ENCODE peak calls at places on chromosomes 3 and 15, in six cellular contexts. One of them, this sample, is unnamed.

GRCh38 chr3:71046791-71047190 is 536.7 kb downstream of the FOXP1 start:
- DNase-seq in amniotic epithelial cell: no peak
- DNase-seq in AG10803: no peak
- DNase-seq in stimulated activated CD8-positive, alpha-beta memory T cell treated with anti-CD3 and anti-CD28 coated beads, Interleukin-4, amount 100 ng/mL, for 24 hours: no peak
- DNase-seq in CD4-positive, alpha-beta T cell: no peak
- DNase-seq in GM23248: no peak
- DNase-seq in this sample: no peak

GRCh38 chr15:40347559-40348470 is 3.0 kb upstream of the PHGR1 start:
- DNase-seq in CD4-positive, alpha-beta T cell: no peak
- DNase-seq in amniotic epithelial cell: no peak
- DNase-seq in AG10803: no peak
- DNase-seq in stimulated activated CD8-positive, alpha-beta memory T cell treated with anti-CD3 and anti-CD28 coated beads, Interleukin-4, amount 100 ng/mL, for 24 hours: no peak
- DNase-seq in GM23248: no peak
- DNase-seq in this sample: no peak

GRCh38 chr3:111596328-111596727 is 1.2 kb upstream of the ZBED2 start:
- DNase-seq in CD4-positive, alpha-beta T cell: no peak
- DNase-seq in AG10803: no peak
- DNase-seq in GM23248: no peak
- DNase-seq in stimulated activated CD8-positive, alpha-beta memory T cell treated with anti-CD3 and anti-CD28 coated beads, Interleukin-4, amount 100 ng/mL, for 24 hours: no peak
- DNase-seq in amniotic epithelial cell: no peak
- DNase-seq in this sample: no peak

GRCh38 chr3:150110097-150110496 is 139.4 kb upstream of the PFN2 start:
- DNase-seq in amniotic epithelial cell: no peak
- DNase-seq in GM23248: no peak
- DNase-seq in CD4-positive, alpha-beta T cell: no peak
- DNase-seq in stimulated activated CD8-positive, alpha-beta memory T cell treated with anti-CD3 and anti-CD28 coated beads, Interleukin-4, amount 100 ng/mL, for 24 hours: no peak
- DNase-seq in AG10803: no peak
- DNase-seq in this sample: no peak

GRCh38 chr3:119206611-119207511 is 33.5 kb downstream of the UPK1B start:
- DNase-seq in stimulated activated CD8-positive, alpha-beta memory T cell treated with anti-CD3 and anti-CD28 coated beads, Interleukin-4, amount 100 ng/mL, for 24 hours: no peak
- DNase-seq in AG10803: no peak
- DNase-seq in CD4-positive, alpha-beta T cell: no peak
- DNase-seq in amniotic epithelial cell: no peak
- DNase-seq in GM23248: peak; percentile 20
- DNase-seq in this sample: no peak

GRCh38 chr3:170324962-170325361 is 32.6 kb upstream of the SKIL start:
- DNase-seq in amniotic epithelial cell: no peak
- DNase-seq in GM23248: no peak
- DNase-seq in CD4-positive, alpha-beta T cell: no peak
- DNase-seq in AG10803: no peak
- DNase-seq in stimulated activated CD8-positive, alpha-beta memory T cell treated with anti-CD3 and anti-CD28 coated beads, Interleukin-4, amount 100 ng/mL, for 24 hours: no peak
- DNase-seq in this sample: no peak

GRCh38 chr3:170081079-170081741 is 43.4 kb downstream of the GPR160 start:
- DNase-seq in amniotic epithelial cell: peak; percentile 21
- DNase-seq in GM23248: peak; percentile 49
- DNase-seq in stimulated activated CD8-positive, alpha-beta memory T cell treated with anti-CD3 and anti-CD28 coated beads, Interleukin-4, amount 100 ng/mL, for 24 hours: no peak
- DNase-seq in AG10803: peak; percentile 84
- DNase-seq in CD4-positive, alpha-beta T cell: no peak
- DNase-seq in this sample: peak; percentile 53

GRCh38 chr3:97189835-97190234 is 375.4 kb downstream of the EPHA6 start:
- DNase-seq in AG10803: no peak
- DNase-seq in CD4-positive, alpha-beta T cell: no peak
- DNase-seq in GM23248: no peak
- DNase-seq in stimulated activated CD8-positive, alpha-beta memory T cell treated with anti-CD3 and anti-CD28 coated beads, Interleukin-4, amount 100 ng/mL, for 24 hours: no peak
- DNase-seq in amniotic epithelial cell: no peak
- DNase-seq in this sample: no peak

GRCh38 chr15:39358441-39359041 is 222.3 kb upstream of the THBS1 start:
- DNase-seq in amniotic epithelial cell: peak; percentile 89
- DNase-seq in stimulated activated CD8-positive, alpha-beta memory T cell treated with anti-CD3 and anti-CD28 coated beads, Interleukin-4, amount 100 ng/mL, for 24 hours: no peak
- DNase-seq in CD4-positive, alpha-beta T cell: no peak
- DNase-seq in AG10803: peak; percentile 70
- DNase-seq in GM23248: peak; percentile 69
- DNase-seq in this sample: no peak

GRCh38 chr15:90686435-90687218 is 30.5 kb upstream of the BLM start:
- DNase-seq in AG10803: no peak
- DNase-seq in stimulated activated CD8-positive, alpha-beta memory T cell treated with anti-CD3 and anti-CD28 coated beads, Interleukin-4, amount 100 ng/mL, for 24 hours: no peak
- DNase-seq in GM23248: no peak
- DNase-seq in amniotic epithelial cell: no peak
- DNase-seq in CD4-positive, alpha-beta T cell: no peak
- DNase-seq in this sample: no peak

GRCh38 chr3:180749322-180749721 is 70.0 kb upstream of the CCDC39 start:
- DNase-seq in amniotic epithelial cell: no peak
- DNase-seq in CD4-positive, alpha-beta T cell: no peak
- DNase-seq in stimulated activated CD8-positive, alpha-beta memory T cell treated with anti-CD3 and anti-CD28 coated beads, Interleukin-4, amount 100 ng/mL, for 24 hours: no peak
- DNase-seq in GM23248: no peak
- DNase-seq in AG10803: no peak
- DNase-seq in this sample: no peak

GRCh38 chr15:31157644-31158069 is 56.1 kb upstream of the TRPM1 start:
- DNase-seq in CD4-positive, alpha-beta T cell: no peak
- DNase-seq in stimulated activated CD8-positive, alpha-beta memory T cell treated with anti-CD3 and anti-CD28 coated beads, Interleukin-4, amount 100 ng/mL, for 24 hours: no peak
- DNase-seq in amniotic epithelial cell: no peak
- DNase-seq in AG10803: no peak
- DNase-seq in GM23248: no peak
- DNase-seq in this sample: no peak

GRCh38 chr3:36489106-36489505 is 108.8 kb downstream of the STAC start:
- DNase-seq in AG10803: no peak
- DNase-seq in CD4-positive, alpha-beta T cell: no peak
- DNase-seq in stimulated activated CD8-positive, alpha-beta memory T cell treated with anti-CD3 and anti-CD28 coated beads, Interleukin-4, amount 100 ng/mL, for 24 hours: no peak
- DNase-seq in amniotic epithelial cell: no peak
- DNase-seq in GM23248: no peak
- DNase-seq in this sample: no peak

GRCh38 chr3:15470261-15470660 is 42.9 kb downstream of the EAF1 start:
- DNase-seq in CD4-positive, alpha-beta T cell: no peak
- DNase-seq in amniotic epithelial cell: no peak
- DNase-seq in GM23248: no peak
- DNase-seq in stimulated activated CD8-positive, alpha-beta memory T cell treated with anti-CD3 and anti-CD28 coated beads, Interleukin-4, amount 100 ng/mL, for 24 hours: no peak
- DNase-seq in AG10803: no peak
- DNase-seq in this sample: no peak

GRCh38 chr3:123878807-123879206 is 5.3 kb downstream of the MYLK start:
- DNase-seq in CD4-positive, alpha-beta T cell: no peak
- DNase-seq in AG10803: no peak
- DNase-seq in GM23248: no peak
- DNase-seq in stimulated activated CD8-positive, alpha-beta memory T cell treated with anti-CD3 and anti-CD28 coated beads, Interleukin-4, amount 100 ng/mL, for 24 hours: no peak
- DNase-seq in amniotic epithelial cell: no peak
- DNase-seq in this sample: no peak

GRCh38 chr15:39124925-39125625 is 455.8 kb upstream of the THBS1 start:
- DNase-seq in amniotic epithelial cell: no peak
- DNase-seq in CD4-positive, alpha-beta T cell: no peak
- DNase-seq in AG10803: no peak
- DNase-seq in stimulated activated CD8-positive, alpha-beta memory T cell treated with anti-CD3 and anti-CD28 coated beads, Interleukin-4, amount 100 ng/mL, for 24 hours: no peak
- DNase-seq in GM23248: peak; percentile 61
- DNase-seq in this sample: peak; percentile 14

GRCh38 chr3:130905551-130905950 is 11.7 kb downstream of the ATP2C1 start:
- DNase-seq in stimulated activated CD8-positive, alpha-beta memory T cell treated with anti-CD3 and anti-CD28 coated beads, Interleukin-4, amount 100 ng/mL, for 24 hours: no peak
- DNase-seq in CD4-positive, alpha-beta T cell: no peak
- DNase-seq in AG10803: peak; percentile 64
- DNase-seq in amniotic epithelial cell: peak; percentile 64
- DNase-seq in GM23248: peak; percentile 22
- DNase-seq in this sample: peak; percentile 20

GRCh38 chr3:31565288-31565687 is 32.6 kb downstream of the STT3B start:
- DNase-seq in CD4-positive, alpha-beta T cell: no peak
- DNase-seq in GM23248: peak; percentile 8
- DNase-seq in AG10803: no peak
- DNase-seq in amniotic epithelial cell: peak; percentile 43
- DNase-seq in stimulated activated CD8-positive, alpha-beta memory T cell treated with anti-CD3 and anti-CD28 coated beads, Interleukin-4, amount 100 ng/mL, for 24 hours: no peak
- DNase-seq in this sample: no peak

GRCh38 chr3:179037361-179037760 is 34.2 kb downstream of the ZMAT3 start:
- DNase-seq in stimulated activated CD8-positive, alpha-beta memory T cell treated with anti-CD3 and anti-CD28 coated beads, Interleukin-4, amount 100 ng/mL, for 24 hours: peak; percentile 19
- DNase-seq in AG10803: peak; percentile 93
- DNase-seq in GM23248: peak; percentile 99
- DNase-seq in CD4-positive, alpha-beta T cell: peak; percentile 40
- DNase-seq in amniotic epithelial cell: peak; percentile 96
- DNase-seq in this sample: peak; percentile 81

GRCh38 chr3:173889522-173890055 is 492.0 kb downstream of the NLGN1 start:
- DNase-seq in GM23248: peak; percentile 51
- DNase-seq in stimulated activated CD8-positive, alpha-beta memory T cell treated with anti-CD3 and anti-CD28 coated beads, Interleukin-4, amount 100 ng/mL, for 24 hours: no peak
- DNase-seq in amniotic epithelial cell: no peak
- DNase-seq in CD4-positive, alpha-beta T cell: no peak
- DNase-seq in AG10803: peak; percentile 48
- DNase-seq in this sample: no peak

GRCh38 chr3:36193448-36193847 is 186.9 kb upstream of the STAC start:
- DNase-seq in GM23248: no peak
- DNase-seq in CD4-positive, alpha-beta T cell: no peak
- DNase-seq in AG10803: no peak
- DNase-seq in stimulated activated CD8-positive, alpha-beta memory T cell treated with anti-CD3 and anti-CD28 coated beads, Interleukin-4, amount 100 ng/mL, for 24 hours: no peak
- DNase-seq in amniotic epithelial cell: no peak
- DNase-seq in this sample: no peak

GRCh38 chr15:26051771-26052685 is 188.9 kb upstream of the ATP10A start:
- DNase-seq in GM23248: peak; percentile 72
- DNase-seq in AG10803: peak; percentile 78
- DNase-seq in CD4-positive, alpha-beta T cell: no peak
- DNase-seq in stimulated activated CD8-positive, alpha-beta memory T cell treated with anti-CD3 and anti-CD28 coated beads, Interleukin-4, amount 100 ng/mL, for 24 hours: no peak
- DNase-seq in amniotic epithelial cell: no peak
- DNase-seq in this sample: peak; percentile 78

GRCh38 chr3:52121459-52121795 is 32.8 kb downstream of the POC1A start:
- DNase-seq in GM23248: no peak
- DNase-seq in CD4-positive, alpha-beta T cell: no peak
- DNase-seq in AG10803: no peak
- DNase-seq in stimulated activated CD8-positive, alpha-beta memory T cell treated with anti-CD3 and anti-CD28 coated beads, Interleukin-4, amount 100 ng/mL, for 24 hours: no peak
- DNase-seq in amniotic epithelial cell: no peak
- DNase-seq in this sample: no peak

GRCh38 chr3:41715376-41715775 is 246.5 kb downstream of the ULK4 start:
- DNase-seq in stimulated activated CD8-positive, alpha-beta memory T cell treated with anti-CD3 and anti-CD28 coated beads, Interleukin-4, amount 100 ng/mL, for 24 hours: no peak
- DNase-seq in amniotic epithelial cell: no peak
- DNase-seq in AG10803: no peak
- DNase-seq in CD4-positive, alpha-beta T cell: no peak
- DNase-seq in GM23248: no peak
- DNase-seq in this sample: no peak

GRCh38 chr3:144556392-144556791 is 584.8 kb downstream of the DIPK2A start:
- DNase-seq in GM23248: peak; percentile 69
- DNase-seq in amniotic epithelial cell: peak; percentile 53
- DNase-seq in AG10803: peak; percentile 13
- DNase-seq in stimulated activated CD8-positive, alpha-beta memory T cell treated with anti-CD3 and anti-CD28 coated beads, Interleukin-4, amount 100 ng/mL, for 24 hours: no peak
- DNase-seq in CD4-positive, alpha-beta T cell: no peak
- DNase-seq in this sample: peak; percentile 2

GRCh38 chr15:99154271-99154670 is 49.4 kb downstream of the SYNM start:
- DNase-seq in CD4-positive, alpha-beta T cell: no peak
- DNase-seq in stimulated activated CD8-positive, alpha-beta memory T cell treated with anti-CD3 and anti-CD28 coated beads, Interleukin-4, amount 100 ng/mL, for 24 hours: no peak
- DNase-seq in GM23248: peak; percentile 35
- DNase-seq in AG10803: no peak
- DNase-seq in amniotic epithelial cell: peak; percentile 35
- DNase-seq in this sample: no peak

GRCh38 chr15:100111103-100112060 is 230.4 kb downstream of the ADAMTS17 start:
- DNase-seq in amniotic epithelial cell: peak; percentile 78
- DNase-seq in GM23248: peak; percentile 70
- DNase-seq in CD4-positive, alpha-beta T cell: no peak
- DNase-seq in stimulated activated CD8-positive, alpha-beta memory T cell treated with anti-CD3 and anti-CD28 coated beads, Interleukin-4, amount 100 ng/mL, for 24 hours: peak; percentile 15
- DNase-seq in AG10803: peak; percentile 72
- DNase-seq in this sample: peak; percentile 84

GRCh38 chr3:78268716-78269668 is 1229.1 kb downstream of the ROBO2 start:
- DNase-seq in CD4-positive, alpha-beta T cell: no peak
- DNase-seq in stimulated activated CD8-positive, alpha-beta memory T cell treated with anti-CD3 and anti-CD28 coated beads, Interleukin-4, amount 100 ng/mL, for 24 hours: no peak
- DNase-seq in GM23248: peak; percentile 6
- DNase-seq in AG10803: no peak
- DNase-seq in amniotic epithelial cell: no peak
- DNase-seq in this sample: no peak

GRCh38 chr3:37308247-37308646 is 133.9 kb upstream of the LRRFIP2 start:
- DNase-seq in AG10803: peak; percentile 34
- DNase-seq in CD4-positive, alpha-beta T cell: no peak
- DNase-seq in GM23248: peak; percentile 47
- DNase-seq in amniotic epithelial cell: peak; percentile 43
- DNase-seq in stimulated activated CD8-positive, alpha-beta memory T cell treated with anti-CD3 and anti-CD28 coated beads, Interleukin-4, amount 100 ng/mL, for 24 hours: no peak
- DNase-seq in this sample: peak; percentile 23

This sample was measured in AG08395.